ENCODE peak calls at places on chromosomes 3 and 15, in five cellular contexts. P is OCI-LY7, E is GM23338, Q is HCT116, V is SK-N-SH. Z is an unnamed sample.

GRCh38 chr15:101504866-101505609 is 15.5 kb upstream of the PCSK6 start:
- DNase-seq in P (no peak), E (no peak), Q (no peak), V (no peak), Z (no peak)

GRCh38 chr3:66638717-66639116 is 137.9 kb upstream of the LRIG1 start:
- DNase-seq in P (peak; percentile 45), E (peak; percentile 75), Q (peak; percentile 8), V (no peak), Z (no peak)

GRCh38 chr15:79942656-79943481 is 28.1 kb downstream of the BCL2A1 start:
- DNase-seq in P (no peak), E (no peak), Q (no peak), V (no peak), Z (no peak)

GRCh38 chr15:66707310-66708160 is 5.5 kb downstream of the SMAD6 start:
- DNase-seq in P (no peak), E (peak; percentile 88), Q (no peak), V (peak; percentile 90), Z (peak; percentile 82)

GRCh38 chr15:35973019-35973418 is 427.1 kb upstream of the DPH6 start:
- DNase-seq in P (no peak), E (no peak), Q (no peak), V (no peak), Z (no peak)

GRCh38 chr3:150216866-150217600 is 191.1 kb upstream of the TSC22D2 start:
- DNase-seq in P (no peak), E (no peak), Q (no peak), V (no peak), Z (no peak)

GRCh38 chr15:100601628-100602063 is 338 bp downstream of the LINS1 start:
- DNase-seq in P (no peak), E (no peak), Q (no peak), V (no peak), Z (no peak)

GRCh38 chr3:65344444-65344843 is 656.6 kb upstream of the ADAMTS9 start:
- DNase-seq in P (no peak), E (peak; percentile 46), Q (no peak), V (no peak), Z (no peak)

GRCh38 chr3:190269096-190269495 is 53.1 kb downstream of the CLDN1 start:
- DNase-seq in P (no peak), E (no peak), Q (no peak), V (no peak), Z (no peak)

GRCh38 chr15:93076217-93076616 is 12.8 kb downstream of the RGMA start:
- DNase-seq in P (no peak), E (no peak), Q (no peak), V (no peak), Z (no peak)

GRCh38 chr3:108546249-108546648 is 35.9 kb upstream of the MYH15 start:
- DNase-seq in P (no peak), E (no peak), Q (no peak), V (no peak), Z (no peak)

GRCh38 chr3:14836049-14836468 is 17.3 kb downstream of the FGD5 start:
- DNase-seq in P (no peak), E (no peak), Q (no peak), V (no peak), Z (no peak)

GRCh38 chr3:169299129-169299528 is 364.4 kb downstream of the MECOM start:
- DNase-seq in P (no peak), E (no peak), Q (no peak), V (no peak), Z (no peak)

GRCh38 chr3:58608648-58609047 is 31.5 kb upstream of the FAM107A start:
- DNase-seq in P (no peak), E (no peak), Q (no peak), V (no peak), Z (no peak)

GRCh38 chr15:66126057-66126855 is 127.3 kb downstream of the MEGF11 start:
- DNase-seq in P (peak; percentile 60), E (no peak), Q (no peak), V (no peak), Z (no peak)

GRCh38 chr3:147388395-147389264 is 17.7 kb downstream of the ZIC4 start:
- DNase-seq in P (no peak), E (peak; percentile 87), Q (no peak), V (no peak), Z (no peak)

GRCh38 chr3:178083906-178084823 is 452.1 kb upstream of the KCNMB2 start:
- DNase-seq in P (no peak), E (peak; percentile 58), Q (peak; percentile 8), V (peak; percentile 42), Z (peak; percentile 11)

GRCh38 chr3:115760722-115761121 is 137.4 kb downstream of the GAP43 start:
- DNase-seq in P (no peak), E (no peak), Q (no peak), V (peak; percentile 65), Z (no peak)

GRCh38 chr3:87227104-87227834 is at the start of gene CHMP2B:
- DNase-seq in P (peak; percentile 93), E (peak; percentile 94), Q (peak; percentile 74), V (peak; percentile 88), Z (peak; percentile 95)

GRCh38 chr15:38652998-38653397 is 88.4 kb upstream of the RASGRP1 start:
- DNase-seq in P (peak; percentile 59), E (peak; percentile 20), Q (no peak), V (no peak), Z (no peak)

GRCh38 chr15:73914145-73914544 is 12.1 kb upstream of the LOXL1 start:
- DNase-seq in P (no peak), E (no peak), Q (no peak), V (no peak), Z (no peak)

GRCh38 chr3:170180107-170180951 is 1.2 kb downstream of the PHC3 start:
- DNase-seq in P (peak; percentile 41), E (no peak), Q (no peak), V (no peak), Z (peak; percentile 19)

GRCh38 chr3:30319713-30320112 is 286.7 kb upstream of the TGFBR2 start:
- DNase-seq in P (peak; percentile 52), E (peak; percentile 70), Q (peak; percentile 73), V (peak; percentile 8), Z (peak; percentile 73)

GRCh38 chr3:149658444-149659172 is 783 bp upstream of the WWTR1 start:
- DNase-seq in P (no peak), E (peak; percentile 84), Q (peak; percentile 52), V (peak; percentile 40), Z (peak; percentile 84)

GRCh38 chr15:95995375-95996168 is 334.9 kb upstream of the NR2F2 start:
- DNase-seq in P (no peak), E (no peak), Q (no peak), V (no peak), Z (no peak)

GRCh38 chr3:112043621-112044201 is 9.2 kb downstream of the TMPRSS7 start:
- DNase-seq in P (peak; percentile 88), E (peak; percentile 83), Q (peak; percentile 75), V (peak; percentile 69), Z (peak; percentile 82)

GRCh38 chr3:179882322-179882721 is 154.4 kb downstream of the PEX5L start:
- DNase-seq in P (no peak), E (peak; percentile 83), Q (no peak), V (no peak), Z (no peak)

GRCh38 chr3:140249188-140249587 is 314.2 kb downstream of the CLSTN2 start:
- DNase-seq in P (no peak), E (no peak), Q (no peak), V (no peak), Z (no peak)

GRCh38 chr15:52144656-52145055 is 32.1 kb upstream of the BCL2L10 start:
- DNase-seq in P (no peak), E (no peak), Q (no peak), V (no peak), Z (no peak)

GRCh38 chr15:40232625-40233070 is 6.2 kb upstream of the PAK6 start:
- DNase-seq in P (no peak), E (no peak), Q (no peak), V (no peak), Z (peak; percentile 2)

GRCh38 chr15:69797051-69797595 is 300.6 kb downstream of the TLE3 start:
- DNase-seq in P (no peak), E (no peak), Q (no peak), V (no peak), Z (no peak)

GRCh38 chr3:157819415-157819814 is 286.8 kb downstream of the SHOX2 start:
- DNase-seq in P (no peak), E (no peak), Q (no peak), V (no peak), Z (no peak)

GRCh38 chr3:123535580-123535979 is 49.3 kb downstream of the HACD2 start:
- DNase-seq in P (no peak), E (no peak), Q (no peak), V (no peak), Z (no peak)

GRCh38 chr3:188948658-188949400 is 222.9 kb upstream of the TPRG1 start:
- DNase-seq in P (no peak), E (no peak), Q (peak; percentile 67), V (no peak), Z (peak; percentile 67)

GRCh38 chr3:149555941-149556340 is 81.4 kb downstream of the TM4SF4 start:
- DNase-seq in P (no peak), E (no peak), Q (no peak), V (no peak), Z (no peak)

DNA sequence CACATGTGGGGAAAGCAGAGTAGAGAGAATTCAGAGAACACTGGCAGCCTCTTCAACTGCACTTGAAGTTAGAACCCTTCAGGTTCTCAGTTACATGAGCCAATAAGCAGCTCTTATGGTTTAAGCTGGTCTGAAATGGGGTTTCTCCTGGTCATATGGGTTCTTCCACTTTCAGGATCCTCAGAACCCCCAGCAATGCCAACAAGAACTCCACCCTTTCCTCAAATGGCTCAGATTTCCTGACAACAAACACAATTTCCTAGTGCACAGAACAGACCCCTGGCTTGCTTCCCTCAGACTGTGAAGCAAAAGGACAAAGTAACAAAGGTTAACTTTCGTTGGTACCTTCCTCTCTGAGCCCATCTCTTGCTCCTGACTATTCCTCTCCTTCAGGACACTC is 23.9 kb upstream of the FRMD4B start:
- DNase-seq in P (no peak), E (no peak), Q (no peak), V (no peak), Z (no peak)
- H2AFZ ChIP-seq in P (no peak overlapping the region), E (no peak overlapping the region), Q (peak overlapping the region; percentile 24), V (no peak overlapping the region), Z (no peak overlapping the region)

GRCh38 chr3:23945903-23946751 is 1.0 kb downstream of the NR1D2 start:
- DNase-seq in P (peak; percentile 95), E (peak; percentile 97), Q (peak; percentile 82), V (peak; percentile 99), Z (peak; percentile 99)

GRCh38 chr3:23950303-23950702 is 5.2 kb downstream of the NR1D2 start:
- DNase-seq in P (peak; percentile 27), E (no peak), Q (no peak), V (no peak), Z (no peak)

GRCh38 chr3:23945653-23945902 is 492 bp downstream of the NR1D2 start:
- DNase-seq in P (no peak), E (no peak), Q (no peak), V (no peak), Z (no peak)

GRCh38 chr3:23949784-23950183 is 4.7 kb downstream of the NR1D2 start:
- DNase-seq in P (no peak), E (no peak), Q (no peak), V (no peak), Z (peak; percentile 24)

GRCh38 chr3:23948761-23949160 is 3.7 kb downstream of the NR1D2 start:
- DNase-seq in P (no peak), E (no peak), Q (no peak), V (no peak), Z (no peak)
- TF ChIP-seq EZH2phosphoT487 in P (no peak), E (no peak), Q (no peak), V (no peak), Z (no peak)

GRCh38 chr3:52039846-52040245 is 16.5 kb downstream of the DUSP7 start:
- DNase-seq in P (no peak), E (no peak), Q (no peak), V (no peak), Z (peak; percentile 39)
- H2AFZ ChIP-seq in P (no peak overlapping the region), E (no peak overlapping the region), Q (no peak overlapping the region), V (no peak overlapping the region), Z (no peak overlapping the region)

GRCh38 chr3:134658555-134658954 is 7.7 kb upstream of the KY start:
- DNase-seq in P (no peak), E (no peak), Q (no peak), V (no peak), Z (no peak)
- TF ChIP-seq EZH2phosphoT487 in P (no peak), E (no peak), Q (no peak), V (no peak), Z (no peak)

Z was measured in hepatocyte.